ENCODE peak calls at places on chromosomes 6 and 20, in five cellular contexts. R is IMR-90, Z is non-pigmented ciliary epithelial cell, C is MV-4-11, J is HT-29. G is an unnamed sample.

GRCh38 chr20:38298768-38299288 is 5.1 kb upstream of the BPI start:
- DNase-seq in J (no peak), R (peak), C (peak), Z (no peak), G (no peak)

GRCh38 chr20:58716476-58717277 is 24.1 kb downstream of the NPEPL1 start:
- DNase-seq in R (no peak), C (no peak), J (no peak), Z (no peak), G (no peak)

GRCh38 chr6:43970068-43970912 is 157.0 kb downstream of the MRPL14 start:
- DNase-seq in J (no peak), R (no peak), C (no peak), Z (no peak), G (no peak)

GRCh38 chr6:128885381-128885780 is 2.4 kb downstream of the LAMA2 start:
- DNase-seq in Z (no peak), J (no peak), C (no peak), R (no peak), G (no peak)

GRCh38 chr6:127022297-127022696 is 96.2 kb upstream of the RSPO3 start:
- DNase-seq in C (no peak), J (peak), Z (no peak), R (no peak), G (no peak)

GRCh38 chr6:130602151-130602770 is 224.9 kb upstream of the SMLR1 start:
- DNase-seq in R (peak), C (peak), Z (peak), J (peak), G (no peak)

GRCh38 chr6:29521006-29521680 is 33.4 kb upstream of the MAS1L start:
- DNase-seq in C (no peak), R (no peak), Z (no peak), J (no peak), G (no peak)

GRCh38 chr20:50518270-50518721 is 8.1 kb downstream of the PTPN1 start:
- DNase-seq in J (no peak), C (no peak), Z (no peak), R (peak), G (no peak)

GRCh38 chr6:125791820-125792165 is 1.0 kb downstream of the NCOA7 start:
- DNase-seq in C (no peak), J (no peak), R (no peak), Z (no peak), G (no peak)

GRCh38 chr20:47701612-47702011 is 83.7 kb downstream of the SULF2 start:
- DNase-seq in Z (no peak), J (no peak), R (no peak), C (no peak), G (no peak)

GRCh38 chr6:146855889-146856288 is 257.1 kb downstream of the ADGB start:
- DNase-seq in C (no peak), J (no peak), R (no peak), Z (no peak), G (no peak)

GRCh38 chr6:14108571-14109410 is 8.8 kb upstream of the CD83 start:
- DNase-seq in C (peak), R (no peak), J (no peak), Z (no peak), G (no peak)

GRCh38 chr6:53811082-53811481 is 16.3 kb downstream of the LRRC1 start:
- DNase-seq in Z (no peak), R (no peak), C (no peak), J (peak), G (no peak)

GRCh38 chr6:70028246-70028645 is 161.9 kb downstream of the COL19A1 start:
- DNase-seq in Z (no peak), C (no peak), R (no peak), J (no peak), G (no peak)

GRCh38 chr6:163189609-163190008 is 224.9 kb upstream of the QKI start:
- DNase-seq in C (no peak), Z (no peak), J (no peak), R (no peak), G (no peak)

GRCh38 chr6:156720739-156721714 is 56.2 kb upstream of the ARID1B start:
- DNase-seq in J (peak), R (peak), Z (no peak), C (peak), G (peak)

GRCh38 chr6:11538049-11538798 is 675 bp downstream of the TMEM170B start:
- DNase-seq in R (no peak), Z (no peak), J (no peak), C (peak), G (no peak)

GRCh38 chr20:20364747-20365558 is 3.0 kb upstream of the INSM1 start:
- DNase-seq in C (no peak), J (no peak), R (no peak), Z (no peak), G (no peak)

GRCh38 chr20:37142708-37143107 is 36.4 kb upstream of the RPN2 start:
- DNase-seq in J (no peak), C (no peak), R (peak), Z (no peak), G (no peak)

GRCh38 chr6:17267586-17267985 is 13.6 kb upstream of the RBM24 start:
- DNase-seq in R (no peak), C (no peak), J (no peak), Z (no peak), G (no peak)

GRCh38 chr6:139271056-139271455 is 20.7 kb downstream of the TXLNB start:
- DNase-seq in R (peak), C (peak), J (no peak), Z (peak), G (no peak)

GRCh38 chr20:37202267-37202943 is 23.1 kb upstream of the MROH8 start:
- DNase-seq in Z (peak), C (peak), R (peak), J (peak), G (peak)

GRCh38 chr6:162706236-162706635 is 21.3 kb downstream of the PRKN start:
- DNase-seq in R (no peak), Z (no peak), C (peak), J (no peak), G (no peak)

GRCh38 chr6:160221423-160221822 is 37.2 kb downstream of the SLC22A2 start:
- DNase-seq in C (peak), Z (no peak), R (no peak), J (peak), G (no peak)

GRCh38 chr6:164042212-164042611 is 627.7 kb downstream of the QKI start:
- DNase-seq in R (no peak), J (no peak), Z (no peak), C (no peak), G (no peak)

GRCh38 chr6:118611334-118611733 is 40.1 kb downstream of the CEP85L start:
- DNase-seq in Z (no peak), J (no peak), R (no peak), C (no peak), G (no peak)

GRCh38 chr6:152112503-152113261 is 305.2 kb downstream of the ESR1 start:
- DNase-seq in J (no peak), C (no peak), Z (no peak), R (no peak), G (no peak)

GRCh38 chr20:46158476-46158987 is 40.4 kb downstream of the CD40 start:
- DNase-seq in C (no peak), J (no peak), R (no peak), Z (no peak), G (no peak)

GRCh38 chr6:109359248-109359647 is 23.0 kb downstream of the CD164 start:
- DNase-seq in J (no peak), R (no peak), C (no peak), Z (no peak), G (no peak)

GRCh38 chr6:164554700-164555479 is 754.5 kb downstream of the C6orf118 start:
- DNase-seq in R (no peak), C (no peak), Z (no peak), J (no peak), G (no peak)

GRCh38 chr6:110619275-110619908 is 143.0 kb upstream of the SLC22A16 start:
- DNase-seq in C (no peak), Z (no peak), J (no peak), R (no peak), G (no peak)

GRCh38 chr20:11935212-11935611 is 17.5 kb downstream of the BTBD3 start:
- DNase-seq in R (no peak), Z (no peak), C (no peak), J (no peak), G (no peak)

GRCh38 chr20:37921341-37921929 is 18.5 kb downstream of the VSTM2L start:
- DNase-seq in J (no peak), R (no peak), C (peak), Z (no peak), G (no peak)

GRCh38 chr6:31010393-31011060 is at the start of gene MUC22:
- DNase-seq in J (no peak), Z (peak), R (peak), C (no peak), G (no peak)

GRCh38 chr6:63941747-63942470 is 306.3 kb downstream of the PHF3 start:
- DNase-seq in R (no peak), C (peak), Z (no peak), J (peak), G (no peak)

GRCh38 chr20:13995086-13995665 is at the start of gene MACROD2:
- DNase-seq in J (peak), Z (peak), C (peak), R (peak), G (peak)

GRCh38 chr6:82144007-82144851 is 103.3 kb downstream of the IBTK start:
- DNase-seq in Z (peak), J (peak), C (peak), R (peak), G (peak)